ENCODE peak calls at places on chromosomes 13 and 19, in seven cellular contexts. G is body of pancreas, D is colonic mucosa, J is suprapubic skin, N is psoas muscle, L is left lung, Y is ovary. W is an unnamed sample. For H3K4me1, the result is how much of the 10 kb centered on the place peaks cover.

GRCh38 chr19:58020129-58020528 is 13.7 kb upstream of the ZSCAN1 start:
- DNase-seq in G (no peak), D (no peak), J (no peak), N (no peak), L (no peak), Y (no peak), W (no peak)

GRCh38 chr19:18135712-18136584 is 17.0 kb upstream of the PIK3R2 start:
- DNase-seq in G (peak), D (peak), J (no peak), N (no peak), L (no peak), Y (no peak), W (no peak)

GRCh38 chr13:80841346-80841882 is 500.5 kb upstream of the SPRY2 start:
- DNase-seq in G (no peak), D (no peak), J (no peak), N (no peak), L (no peak), Y (no peak), W (no peak)

GRCh38 chr13:112071011-112071901 is 4.3 kb downstream of the SOX1 start:
- DNase-seq in G (no peak), D (no peak), J (peak), N (no peak), L (no peak), Y (no peak), W (no peak)

GRCh38 chr13:29502391-29503008 is 93.0 kb downstream of the SLC7A1 start:
- DNase-seq in G (no peak), D (no peak), J (no peak), N (peak), L (no peak), Y (no peak), W (no peak)

GRCh38 chr13:47178090-47178950 is 281.5 kb upstream of the HTR2A start:
- DNase-seq in G (no peak), D (no peak), J (no peak), N (no peak), L (no peak), Y (no peak), W (no peak)

GRCh38 chr13:106277483-106278154 is 257.8 kb downstream of the EFNB2 start:
- DNase-seq in G (no peak), D (no peak), J (no peak), N (no peak), L (no peak), Y (no peak), W (no peak)

GRCh38 chr13:66689037-66689619 is 541.0 kb downstream of the PCDH9 start:
- DNase-seq in G (no peak), D (no peak), J (no peak), N (no peak), L (no peak), Y (no peak), W (no peak)

GRCh38 chr19:3513198-3514140 is 7.4 kb downstream of the FZR1 start:
- DNase-seq in G (peak), D (no peak), J (no peak), N (no peak), L (no peak), Y (no peak), W (no peak)

GRCh38 chr19:19460258-19460731 is 54.8 kb downstream of the GATAD2A start:
- DNase-seq in G (no peak), D (no peak), J (no peak), N (no peak), L (no peak), Y (no peak), W (no peak)

GRCh38 chr13:84118845-84119409 is 236.7 kb upstream of the SLITRK1 start:
- DNase-seq in G (no peak), D (no peak), J (no peak), N (no peak), L (no peak), Y (no peak), W (no peak)

GRCh38 chr19:45403781-45404556 is 900 bp downstream of the PPP1R13L start:
- DNase-seq in G (peak), D (peak), J (no peak), N (no peak), L (peak), Y (no peak), W (peak)

GRCh38 chr13:45055198-45055901 is 65.0 kb upstream of the GTF2F2 start:
- DNase-seq in G (no peak), D (peak), J (no peak), N (no peak), L (no peak), Y (peak), W (no peak)

GRCh38 chr13:105957769-105958438 is 577.6 kb downstream of the EFNB2 start:
- DNase-seq in G (no peak), D (no peak), J (no peak), N (no peak), L (no peak), Y (no peak), W (no peak)

GRCh38 chr19:3243851-3244700 is 19.6 kb downstream of the CELF5 start:
- DNase-seq in G (peak), D (peak), J (no peak), N (no peak), L (no peak), Y (no peak), W (no peak)

GRCh38 chr13:43448605-43449004 is 338.2 kb downstream of the ENOX1 start:
- DNase-seq in G (no peak), D (no peak), J (no peak), N (no peak), L (no peak), Y (no peak), W (no peak)

GRCh38 chr13:80871481-80871880 is 530.6 kb upstream of the SPRY2 start:
- DNase-seq in G (no peak), D (no peak), J (no peak), N (no peak), L (no peak), Y (no peak), W (no peak)

GRCh38 chr13:26584713-26585112 is 27.2 kb downstream of the WASF3 start:
- DNase-seq in G (no peak), D (no peak), J (no peak), N (no peak), L (no peak), Y (no peak), W (no peak)

GRCh38 chr13:114259374-114259773 is 22.0 kb upstream of the UPF3A start:
- DNase-seq in G (no peak), D (no peak), J (no peak), N (no peak), L (no peak), Y (no peak), W (no peak)

DNA sequence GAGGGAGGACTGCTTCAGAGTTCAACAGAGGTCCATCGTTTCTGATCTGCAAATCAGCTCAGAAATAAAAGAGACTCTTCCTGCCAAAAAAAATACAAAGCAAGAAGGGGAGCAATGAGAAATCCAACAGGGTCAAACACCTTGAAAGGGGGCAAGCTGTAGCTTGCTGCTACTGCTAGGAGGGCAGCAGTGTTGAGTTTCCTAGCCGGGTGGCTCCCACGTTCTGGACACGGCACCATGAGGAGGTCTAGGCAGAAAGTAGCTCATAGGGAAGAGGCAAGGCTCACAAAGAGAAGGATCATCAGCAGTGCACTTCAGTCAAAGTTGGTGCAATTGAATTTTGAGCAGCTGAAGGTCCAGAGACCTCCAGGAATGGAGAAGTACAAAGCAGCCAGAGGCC is 75.3 kb downstream of the FOXO1 start:
- DNase-seq in G (no peak), D (no peak), J (no peak), N (no peak), L (no peak), Y (no peak), W (no peak)
- H3K4me1 ChIP-seq in G (half or more), D (under half), J (half or more), N (half or more), L (under half), Y (under half), W (under half)

GRCh38 chr19:1853295-1854031 is 5.2 kb upstream of the REXO1 start:
- DNase-seq in G (peak), D (peak), J (no peak), N (peak), L (peak), Y (no peak), W (no peak)
- TF ChIP-seq CTCF in G (peak), D (peak), J (peak), N (peak), L (peak), Y (peak), W (peak)

GRCh38 chr13:99417151-99417820 is 84.0 kb upstream of the TM9SF2 start:
- DNase-seq in G (no peak), D (no peak), J (peak), N (peak), L (no peak), Y (no peak), W (peak)
- H3K27ac ChIP-seq in G (no peak), D (no peak), J (no peak), N (no peak), L (no peak), Y (no peak), W (no peak)

GRCh38 chr13:86006317-86006716 is 207.1 kb upstream of the SLITRK6 start:
- DNase-seq in G (no peak), D (no peak), J (no peak), N (no peak), L (no peak), Y (no peak), W (no peak)
- H3K4me1 ChIP-seq in G (under half), D (under half), J (under half), N (under half), L (under half), Y (under half), W (under half)